ENCODE peak calls at places on chromosomes 2 and 18, in nine cellular contexts. Q, B, H, N, M, L, P, X and J are unnamed samples. For H3K36me3, the result is how much of the 10 kb centered on the place peaks cover.

GRCh38 chr2:162123806-162124758 is 28.0 kb downstream of the GCG start:
- DNase-seq in Q (no peak), B (no peak), M (peak), X (no peak), N (peak), P (no peak), L (no peak), H (peak), J (peak)

GRCh38 chr2:74572178-74572925 is 17.8 kb downstream of the DOK1 start:
- DNase-seq in H (no peak), N (no peak), Q (no peak), X (no peak), B (no peak), L (no peak), P (no peak), M (no peak), J (no peak)

GRCh38 chr18:76518073-76518472 is 23.0 kb upstream of the ZNF516 start:
- DNase-seq in L (no peak), N (no peak), Q (no peak), P (no peak), H (peak), B (no peak), M (no peak), X (no peak), J (no peak)

GRCh38 chr2:191574232-191574631 is 103.7 kb upstream of the NABP1 start:
- DNase-seq in N (no peak), M (peak), H (no peak), X (no peak), Q (no peak), P (no peak), L (no peak), B (no peak), J (no peak)

GRCh38 chr2:237617305-237617982 is 9.9 kb upstream of the LRRFIP1 start:
- DNase-seq in M (no peak), L (no peak), Q (no peak), N (no peak), X (peak), B (no peak), H (peak), P (no peak), J (no peak)

GRCh38 chr2:163157891-163158511 is 319.4 kb upstream of the KCNH7 start:
- DNase-seq in H (no peak), N (peak), X (no peak), P (no peak), Q (no peak), M (peak), B (no peak), L (no peak), J (no peak)

GRCh38 chr2:16939771-16940170 is 274.1 kb upstream of the CYRIA start:
- DNase-seq in X (no peak), Q (no peak), H (no peak), P (no peak), L (no peak), M (no peak), B (no peak), N (no peak), J (no peak)

GRCh38 chr2:162073776-162074578 is at the start of gene DPP4:
- DNase-seq in X (peak), L (no peak), H (peak), N (no peak), Q (peak), B (peak), P (peak), M (peak), J (peak)

GRCh38 chr18:80252136-80252535 is 4.8 kb upstream of the PARD6G start:
- DNase-seq in P (no peak), H (no peak), M (peak), B (no peak), N (peak), X (no peak), L (no peak), Q (no peak), J (no peak)

GRCh38 chr2:55268288-55268906 is 634 bp downstream of the MTIF2 start:
- DNase-seq in N (peak), Q (no peak), L (no peak), X (no peak), H (peak), M (peak), B (no peak), P (no peak), J (no peak)

GRCh38 chr2:55268907-55269611 is at the start of gene MTIF2:
- DNase-seq in H (peak), B (peak), M (peak), N (peak), L (peak), P (peak), Q (peak), X (peak), J (peak)
- TF ChIP-seq CTCF in H (peak), B (no peak), M (no peak), N (no peak), L (no peak), P (no peak), Q (no peak), X (peak), J (no peak)

DNA sequence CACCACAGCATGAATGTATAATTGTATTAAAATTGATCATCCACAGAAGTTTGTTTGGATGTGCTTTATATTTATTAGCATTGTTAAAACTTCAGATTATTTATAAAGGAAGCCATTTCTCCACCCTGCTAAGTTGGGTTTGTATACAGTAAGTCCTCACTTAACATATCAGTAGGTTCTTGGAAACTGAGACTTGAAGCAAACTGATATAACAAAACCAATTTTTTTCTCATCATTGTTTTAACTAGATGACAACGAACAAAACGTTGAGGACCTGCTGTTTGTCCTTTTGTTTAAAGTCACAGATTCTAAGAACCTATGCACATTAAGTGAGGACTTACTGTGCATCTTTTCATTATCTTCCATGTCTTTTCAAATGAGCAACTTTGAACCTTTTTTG is 17.1 kb downstream of the C2orf69 start:
- DNase-seq in B (no peak), Q (no peak), L (no peak), P (no peak), X (no peak), N (no peak), M (no peak), H (no peak), J (no peak)
- H3K36me3 ChIP-seq in B (under half), Q (under half), L (under half), P (under half), X (under half), N (under half), M (under half), H (under half), J (under half)

GRCh38 chr2:27493948-27494283 is 1.1 kb downstream of the FNDC4 start:
- DNase-seq in Q (no peak), P (no peak), X (no peak), N (no peak), H (no peak), L (no peak), M (no peak), B (no peak), J (no peak)
- H3K4me3 ChIP-seq in Q (no peak), P (no peak), X (no peak), N (peak), H (peak), L (no peak), M (no peak), B (no peak), J (no peak)

GRCh38 chr18:23239350-23239692 is 104.0 kb downstream of the CABLES1 start:
- DNase-seq in M (no peak), Q (no peak), B (no peak), H (no peak), P (no peak), N (no peak), X (no peak), L (no peak), J (no peak)

GRCh38 chr18:23238152-23238531 is 102.9 kb downstream of the CABLES1 start:
- DNase-seq in M (no peak), L (no peak), Q (no peak), X (no peak), H (no peak), P (peak), B (peak), N (peak), J (no peak)

GRCh38 chr18:23238651-23239349 is 103.5 kb downstream of the CABLES1 start:
- DNase-seq in H (no peak), L (no peak), P (no peak), Q (no peak), B (no peak), N (peak), M (no peak), X (no peak), J (no peak)

GRCh38 chr18:23236876-23237468 is 101.7 kb downstream of the CABLES1 start:
- DNase-seq in H (no peak), L (no peak), M (no peak), N (no peak), X (no peak), P (no peak), Q (no peak), B (no peak), J (no peak)

GRCh38 chr18:23237524-23238151 is 102.4 kb downstream of the CABLES1 start:
- DNase-seq in B (peak), H (peak), N (peak), M (no peak), L (no peak), X (no peak), Q (peak), P (peak), J (peak)
- TF ChIP-seq CTCF in B (no peak), H (peak), N (peak), M (no peak), L (no peak), X (peak), Q (no peak), P (no peak), J (peak)

GRCh38 chr18:36811955-36812354 is 16.8 kb downstream of the TPGS2 start:
- DNase-seq in H (no peak), N (no peak), B (no peak), L (no peak), P (no peak), M (no peak), X (no peak), Q (no peak), J (no peak)

GRCh38 chr18:36814994-36815393 is 13.8 kb downstream of the TPGS2 start:
- DNase-seq in L (no peak), M (no peak), H (no peak), P (no peak), X (peak), B (no peak), Q (no peak), N (no peak), J (no peak)

GRCh38 chr18:36812686-36813085 is 16.1 kb downstream of the TPGS2 start:
- DNase-seq in H (no peak), Q (no peak), X (no peak), L (no peak), M (no peak), B (no peak), P (no peak), N (peak), J (no peak)

GRCh38 chr18:36813111-36813752 is 15.6 kb downstream of the TPGS2 start:
- DNase-seq in Q (no peak), L (no peak), X (no peak), H (no peak), B (no peak), P (no peak), N (no peak), M (no peak), J (no peak)

DNA sequence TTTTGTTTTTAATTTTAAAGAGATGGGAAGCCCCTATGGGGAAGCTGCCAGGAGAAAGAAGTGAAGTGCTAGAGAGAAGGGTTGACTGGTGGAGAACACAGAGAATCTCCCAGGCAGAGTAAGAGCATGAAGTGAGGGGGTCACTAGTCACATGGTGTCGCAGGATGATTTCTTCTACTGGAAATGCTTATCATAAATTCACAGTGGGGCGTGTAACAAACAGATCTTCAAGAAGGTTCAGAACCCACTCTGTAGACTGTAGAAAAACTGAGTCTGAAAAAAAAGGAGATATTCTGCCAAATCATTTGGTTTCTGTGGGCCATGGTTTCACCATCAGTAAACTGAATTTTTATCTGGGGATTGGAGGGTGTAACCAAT is 15.1 kb downstream of the TPGS2 start:
- DNase-seq in B (no peak), M (no peak), P (no peak), L (no peak), Q (no peak), N (no peak), X (no peak), H (no peak), J (no peak)
- H3K36me3 ChIP-seq in B (under half), M (under half), P (under half), L (under half), Q (under half), N (under half), X (under half), H (under half), J (under half)

GRCh38 chr2:44789971-44790721 is 151.4 kb upstream of the SIX3 start:
- DNase-seq in B (no peak), Q (no peak), P (no peak), N (no peak), M (no peak), X (peak), L (no peak), H (peak), J (no peak)
- H3K4me3 ChIP-seq in B (no peak), Q (no peak), P (no peak), N (no peak), M (no peak), X (no peak), L (no peak), H (peak), J (no peak)

DNA sequence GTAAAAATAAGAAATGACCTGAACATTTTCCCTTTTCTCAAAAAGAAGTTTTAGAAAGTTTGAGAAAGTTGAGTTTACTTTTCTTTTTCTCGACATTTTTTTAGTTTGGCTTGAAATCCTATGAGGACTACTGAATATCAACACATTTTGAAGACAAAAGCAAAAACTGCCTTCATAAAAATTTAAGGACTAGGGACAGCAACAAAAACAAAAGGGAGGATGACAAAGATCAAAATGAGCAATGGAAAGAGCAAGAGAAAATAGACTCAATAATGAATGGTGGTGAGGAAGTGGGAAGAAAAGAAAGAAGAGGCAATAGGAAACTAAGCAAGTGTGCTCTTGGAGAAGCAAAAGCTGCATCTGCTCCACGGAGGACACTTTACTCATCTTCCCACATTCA is 82.5 kb downstream of the ABCA12 start:
- DNase-seq in M (no peak), N (no peak), P (no peak), B (no peak), L (no peak), H (no peak), X (no peak), Q (no peak), J (no peak)
- TF ChIP-seq CTCF in M (no peak), N (no peak), P (no peak), B (no peak), L (no peak), H (no peak), X (no peak), Q (no peak), J (no peak)

GRCh38 chr2:47054036-47054555 is 101.0 kb downstream of the STPG4 start:
- DNase-seq in X (no peak), N (no peak), H (no peak), M (no peak), Q (no peak), P (no peak), L (no peak), B (no peak), J (no peak)
- H3K36me3 ChIP-seq in X (under half), N (under half), H (under half), M (under half), Q (under half), P (under half), L (under half), B (under half), J (under half)

GRCh38 chr2:88239781-88240180 is 69.6 kb downstream of the THNSL2 start:
- DNase-seq in L (no peak), Q (peak), P (no peak), H (no peak), B (no peak), X (no peak), N (no peak), M (no peak), J (no peak)
- H3K4me3 ChIP-seq in L (no peak), Q (no peak), P (no peak), H (no peak), B (no peak), X (no peak), N (no peak), M (no peak), J (no peak)

DNA sequence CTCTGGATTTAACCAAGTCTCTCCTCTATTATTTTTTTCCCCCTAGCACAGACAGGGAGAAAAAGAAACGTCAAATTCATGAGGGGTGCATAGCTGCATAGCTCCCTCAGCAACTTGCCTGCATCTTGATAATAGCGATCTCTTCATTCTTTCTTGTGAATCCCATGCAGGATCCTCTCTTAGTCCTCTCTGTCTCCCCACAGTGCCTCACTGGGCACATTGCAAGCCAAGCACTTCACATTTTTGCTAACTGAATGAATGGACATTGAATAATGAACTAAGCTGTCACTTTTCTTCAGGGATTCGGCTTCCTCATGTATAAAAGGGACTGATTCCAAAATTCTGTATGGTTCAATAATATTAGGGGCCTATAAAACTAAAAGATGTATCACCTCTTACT is 2.9 kb upstream of the EPB41L3 start:
- DNase-seq in L (no peak), Q (no peak), X (peak), P (no peak), H (peak), M (peak), N (peak), B (no peak), J (no peak)
- TF ChIP-seq CTCF in L (peak), Q (no peak), X (peak), P (peak), H (peak), M (peak), N (peak), B (peak), J (peak)